ENCODE peak calls at places on chromosomes 1 and 21, in nine cellular contexts. V is psoas muscle, L is memory B cell, R is HTR-8/SVneo, M is AG20443, D is T-helper 2 cell, J is nephron progenitor cell, O is lower leg skin, C is GF-D8. Y is an unnamed sample.

GRCh38 chr1:91803847-91804545 is 82.0 kb downstream of the TGFBR3 start:
- DNase-seq in V (no peak), L (no peak), R (no peak), M (no peak), D (peak), J (no peak), O (no peak), C (no peak), Y (no peak)

GRCh38 chr21:41148798-41149197 is 19.2 kb upstream of the BACE2 start:
- DNase-seq in V (no peak), L (no peak), R (no peak), M (no peak), D (no peak), J (no peak), O (no peak), C (no peak), Y (no peak)

GRCh38 chr21:43869486-43870325 is 4.7 kb downstream of the AGPAT3 start:
- DNase-seq in V (no peak), L (no peak), R (no peak), M (peak), D (no peak), J (no peak), O (no peak), C (no peak), Y (no peak)

GRCh38 chr1:19315378-19316206 is 3.5 kb downstream of the SLC66A1 start:
- DNase-seq in V (no peak), L (peak), R (no peak), M (no peak), D (no peak), J (no peak), O (no peak), C (peak), Y (no peak)

GRCh38 chr1:82464362-82464931 is 663.7 kb downstream of the ADGRL2 start:
- DNase-seq in V (no peak), L (no peak), R (no peak), M (no peak), D (no peak), J (peak), O (no peak), C (no peak), Y (peak)

GRCh38 chr1:113929750-113930498 is 800 bp downstream of the HIPK1 start:
- DNase-seq in V (peak), L (peak), R (peak), M (peak), D (peak), J (no peak), O (peak), C (no peak), Y (peak)

GRCh38 chr1:4161271-4162006 is 261.4 kb upstream of the C1orf174 start:
- DNase-seq in V (no peak), L (no peak), R (no peak), M (no peak), D (no peak), J (no peak), O (no peak), C (no peak), Y (no peak)

GRCh38 chr1:70319750-70320149 is 34.8 kb downstream of the ANKRD13C start:
- DNase-seq in V (no peak), L (no peak), R (peak), M (peak), D (no peak), J (no peak), O (no peak), C (no peak), Y (no peak)

GRCh38 chr1:208499021-208499420 is 254.8 kb upstream of the PLXNA2 start:
- DNase-seq in V (no peak), L (no peak), R (no peak), M (no peak), D (no peak), J (no peak), O (no peak), C (no peak), Y (no peak)

GRCh38 chr1:226945106-226945857 is 5.2 kb downstream of the COQ8A start:
- DNase-seq in V (peak), L (no peak), R (no peak), M (no peak), D (no peak), J (no peak), O (no peak), C (no peak), Y (no peak)

GRCh38 chr1:158146165-158146564 is 34.5 kb upstream of the CD1D start:
- DNase-seq in V (no peak), L (no peak), R (peak), M (no peak), D (no peak), J (no peak), O (no peak), C (no peak), Y (no peak)

GRCh38 chr1:59477286-59477685 is 180.4 kb downstream of the FGGY start:
- DNase-seq in V (no peak), L (no peak), R (no peak), M (peak), D (no peak), J (no peak), O (no peak), C (no peak), Y (no peak)

GRCh38 chr1:58926177-58926576 is 142.3 kb upstream of the JUN start:
- DNase-seq in V (no peak), L (no peak), R (no peak), M (no peak), D (no peak), J (no peak), O (no peak), C (no peak), Y (no peak)

GRCh38 chr1:185732941-185733340 is 1.2 kb upstream of the HMCN1 start:
- DNase-seq in V (no peak), L (no peak), R (no peak), M (no peak), D (no peak), J (peak), O (no peak), C (no peak), Y (no peak)

GRCh38 chr1:32454726-32455125 is 10.1 kb upstream of the ZBTB8B start:
- DNase-seq in V (no peak), L (no peak), R (no peak), M (no peak), D (no peak), J (no peak), O (no peak), C (no peak), Y (no peak)

GRCh38 chr1:35809156-35810095 is 1.6 kb downstream of the AGO4 start:
- DNase-seq in V (no peak), L (no peak), R (no peak), M (no peak), D (no peak), J (no peak), O (no peak), C (no peak), Y (no peak)

GRCh38 chr1:154433161-154433681 is 28.1 kb downstream of the IL6R start:
- DNase-seq in V (peak), L (no peak), R (no peak), M (no peak), D (no peak), J (no peak), O (peak), C (no peak), Y (no peak)

GRCh38 chr1:91879739-91880138 is 6.2 kb downstream of the TGFBR3 start:
- DNase-seq in V (no peak), L (no peak), R (no peak), M (no peak), D (no peak), J (no peak), O (no peak), C (no peak), Y (no peak)

GRCh38 chr1:10161121-10161520 is 49.2 kb upstream of the KIF1B start:
- DNase-seq in V (no peak), L (no peak), R (no peak), M (no peak), D (no peak), J (no peak), O (no peak), C (no peak), Y (no peak)

GRCh38 chr1:188128761-188129160 is 1300.0 kb downstream of the PLA2G4A start:
- DNase-seq in V (no peak), L (no peak), R (peak), M (no peak), D (no peak), J (no peak), O (no peak), C (no peak), Y (no peak)

GRCh38 chr1:59427155-59427554 is 130.3 kb downstream of the FGGY start:
- DNase-seq in V (peak), L (no peak), R (peak), M (peak), D (no peak), J (no peak), O (peak), C (no peak), Y (peak)

GRCh38 chr1:10306435-10306834 is 92.4 kb upstream of the PGD start:
- DNase-seq in V (peak), L (no peak), R (no peak), M (no peak), D (no peak), J (no peak), O (no peak), C (peak), Y (no peak)

GRCh38 chr1:5620997-5621396 is 371.2 kb downstream of the NPHP4 start:
- DNase-seq in V (no peak), L (no peak), R (peak), M (no peak), D (no peak), J (peak), O (no peak), C (no peak), Y (no peak)

GRCh38 chr21:36964832-36965719 is 1.4 kb downstream of the HLCS start:
- DNase-seq in V (no peak), L (no peak), R (no peak), M (no peak), D (no peak), J (no peak), O (no peak), C (no peak), Y (no peak)

Y was measured in heart left ventricle.